ENCODE peak calls at places on chromosomes 3 and 15, in four cellular contexts. S is posterior cingulate gyrus; C is activated CD8-positive, alpha-beta memory T cell treated with anti-CD3 and anti-CD28 coated beads, Interleukin-2, amount 50 U/mL, for 4 hours; G is mucosa of gallbladder. L is an unnamed sample.

GRCh38 chr3:88712552-88712951 is 394.9 kb upstream of the EPHA3 start:
- DNase-seq in S (no peak), C (no peak), G (no peak), L (no peak)

GRCh38 chr15:30043211-30043655 is 39.5 kb upstream of the GOLGA8J start:
- DNase-seq in S (no peak), C (no peak), G (no peak), L (no peak)

GRCh38 chr3:64308931-64309330 is 83.7 kb upstream of the PRICKLE2 start:
- DNase-seq in S (no peak), C (no peak), G (no peak), L (no peak)

GRCh38 chr3:148750296-148750695 is 52.6 kb downstream of the AGTR1 start:
- DNase-seq in S (no peak), C (no peak), G (no peak), L (no peak)

GRCh38 chr3:129123314-129124060 is 1.9 kb upstream of the RAB43 start:
- DNase-seq in S (no peak), C (no peak), G (no peak), L (no peak)

GRCh38 chr3:46930176-46930944 is 46.2 kb downstream of the CCDC12 start:
- DNase-seq in S (peak), C (no peak), G (no peak), L (no peak)

GRCh38 chr15:51283026-51283425 is 55.4 kb downstream of the CYP19A1 start:
- DNase-seq in S (no peak), C (no peak), G (no peak), L (no peak)

GRCh38 chr3:126941721-126942270 is 41.1 kb upstream of the PLXNA1 start:
- DNase-seq in S (no peak), C (no peak), G (no peak), L (no peak)

GRCh38 chr3:39212665-39213064 is 20.3 kb upstream of the XIRP1 start:
- DNase-seq in S (no peak), C (no peak), G (no peak), L (no peak)

GRCh38 chr3:127069814-127070440 is 87.0 kb downstream of the PLXNA1 start:
- DNase-seq in S (no peak), C (no peak), G (no peak), L (no peak)

GRCh38 chr3:188214442-188214841 is 60.5 kb downstream of the LPP start:
- DNase-seq in S (no peak), C (no peak), G (no peak), L (no peak)

GRCh38 chr3:152402698-152403456 is 134.1 kb downstream of the MBNL1 start:
- DNase-seq in S (no peak), C (no peak), G (no peak), L (no peak)

GRCh38 chr3:60746043-60746638 is 505.1 kb downstream of the FHIT start:
- DNase-seq in S (no peak), C (no peak), G (no peak), L (no peak)

GRCh38 chr3:37030573-37030972 is 37.3 kb downstream of the MLH1 start:
- DNase-seq in S (no peak), C (no peak), G (no peak), L (no peak)

GRCh38 chr15:27762471-27762870 is 336.6 kb downstream of the OCA2 start:
- DNase-seq in S (no peak), C (no peak), G (no peak), L (no peak)

GRCh38 chr15:59516655-59517461 is 78.9 kb downstream of the FAM81A start:
- DNase-seq in S (no peak), C (no peak), G (no peak), L (no peak)

GRCh38 chr3:35664460-35664919 is 25.2 kb downstream of the ARPP21 start:
- DNase-seq in S (peak), C (no peak), G (peak), L (peak)

GRCh38 chr3:50342818-50343633 is 2.4 kb upstream of the RASSF1 start:
- DNase-seq in S (no peak), C (no peak), G (no peak), L (no peak)

GRCh38 chr15:60793656-60794055 is 314.7 kb upstream of the ICE2 start:
- DNase-seq in S (no peak), C (no peak), G (no peak), L (no peak)

GRCh38 chr15:89828324-89829145 is 13.9 kb upstream of the ANPEP start:
- DNase-seq in S (no peak), C (no peak), G (no peak), L (no peak)

GRCh38 chr3:181720281-181720680 is 8.6 kb downstream of the SOX2 start:
- DNase-seq in S (no peak), C (no peak), G (no peak), L (no peak)

GRCh38 chr3:49927798-49928197 is 1.8 kb downstream of the MON1A start:
- DNase-seq in S (no peak), C (no peak), G (no peak), L (no peak)